ENCODE peak calls at places on chromosomes 11 and 22, in five cellular contexts. One of them, this sample, is unnamed.

GRCh38 chr11:35337919-35338316 is 81.4 kb downstream of the SLC1A2 start:
- DNase-seq in nucleus accumbens: no peak
- DNase-seq in prostate gland: peak
- DNase-seq in nephron progenitor cell: no peak
- DNase-seq in GM12892: no peak
- DNase-seq in this sample: no peak

GRCh38 chr11:1566381-1567051 is 5.6 kb downstream of the DUSP8 start:
- DNase-seq in nucleus accumbens: no peak
- DNase-seq in prostate gland: no peak
- DNase-seq in nephron progenitor cell: no peak
- DNase-seq in GM12892: peak
- DNase-seq in this sample: no peak

GRCh38 chr11:2528301-2529050 is 83.7 kb downstream of the KCNQ1 start:
- DNase-seq in nucleus accumbens: no peak
- DNase-seq in prostate gland: no peak
- DNase-seq in nephron progenitor cell: no peak
- DNase-seq in GM12892: no peak
- DNase-seq in this sample: no peak

GRCh38 chr11:93236741-93237675 is 39.2 kb upstream of the SLC36A4 start:
- DNase-seq in nucleus accumbens: no peak
- DNase-seq in prostate gland: peak
- DNase-seq in nephron progenitor cell: peak
- DNase-seq in GM12892: no peak
- DNase-seq in this sample: peak

GRCh38 chr11:61736310-61736709 is 16.1 kb upstream of the MYRF start:
- DNase-seq in nucleus accumbens: no peak
- DNase-seq in prostate gland: no peak
- DNase-seq in nephron progenitor cell: no peak
- DNase-seq in GM12892: no peak
- DNase-seq in this sample: no peak

GRCh38 chr11:64400096-64400495 is 41.1 kb downstream of the RPS6KA4 start:
- DNase-seq in nucleus accumbens: no peak
- DNase-seq in prostate gland: no peak
- DNase-seq in nephron progenitor cell: no peak
- DNase-seq in GM12892: no peak
- DNase-seq in this sample: no peak

GRCh38 chr11:66328036-66328306 is 8.3 kb downstream of the RIN1 start:
- DNase-seq in nucleus accumbens: no peak
- DNase-seq in prostate gland: no peak
- DNase-seq in nephron progenitor cell: no peak
- DNase-seq in GM12892: no peak
- DNase-seq in this sample: no peak

GRCh38 chr11:2963112-2963754 is 28.9 kb downstream of the NAP1L4 start:
- DNase-seq in nucleus accumbens: no peak
- DNase-seq in prostate gland: no peak
- DNase-seq in nephron progenitor cell: no peak
- DNase-seq in GM12892: no peak
- DNase-seq in this sample: no peak

GRCh38 chr22:50641696-50642607 is 14.0 kb upstream of the ARSA start:
- DNase-seq in nucleus accumbens: no peak
- DNase-seq in prostate gland: no peak
- DNase-seq in nephron progenitor cell: peak
- DNase-seq in GM12892: no peak
- DNase-seq in this sample: peak

GRCh38 chr22:17214416-17215043 is 4.7 kb downstream of the ADA2 start:
- DNase-seq in nucleus accumbens: no peak
- DNase-seq in prostate gland: no peak
- DNase-seq in nephron progenitor cell: no peak
- DNase-seq in GM12892: no peak
- DNase-seq in this sample: no peak

GRCh38 chr11:114358711-114359110 is 41.6 kb downstream of the C11orf71 start:
- DNase-seq in nucleus accumbens: no peak
- DNase-seq in prostate gland: no peak
- DNase-seq in nephron progenitor cell: no peak
- DNase-seq in GM12892: no peak
- DNase-seq in this sample: no peak

GRCh38 chr22:41846268-41847002 is 13.5 kb downstream of the SREBF2 start:
- DNase-seq in nucleus accumbens: no peak
- DNase-seq in prostate gland: peak
- DNase-seq in nephron progenitor cell: no peak
- DNase-seq in GM12892: no peak
- DNase-seq in this sample: peak

GRCh38 chr22:29275167-29275566 is 7.1 kb downstream of the EWSR1 start:
- DNase-seq in nucleus accumbens: no peak
- DNase-seq in prostate gland: no peak
- DNase-seq in nephron progenitor cell: no peak
- DNase-seq in GM12892: no peak
- DNase-seq in this sample: peak

GRCh38 chr22:44211256-44211945 is 30.7 kb downstream of the PARVG start:
- DNase-seq in nucleus accumbens: no peak
- DNase-seq in prostate gland: no peak
- DNase-seq in nephron progenitor cell: no peak
- DNase-seq in GM12892: no peak
- DNase-seq in this sample: no peak

GRCh38 chr11:27717377-27717776 is 17.1 kb upstream of the BDNF start:
- DNase-seq in nucleus accumbens: no peak
- DNase-seq in prostate gland: no peak
- DNase-seq in nephron progenitor cell: no peak
- DNase-seq in GM12892: no peak
- DNase-seq in this sample: no peak

GRCh38 chr11:56783448-56784041 is 35.0 kb upstream of the OR9G4 start:
- DNase-seq in nucleus accumbens: no peak
- DNase-seq in prostate gland: peak
- DNase-seq in nephron progenitor cell: peak
- DNase-seq in GM12892: no peak
- DNase-seq in this sample: peak

GRCh38 chr11:73384871-73385692 is 8.9 kb downstream of the RELT start:
- DNase-seq in nucleus accumbens: peak
- DNase-seq in prostate gland: no peak
- DNase-seq in nephron progenitor cell: no peak
- DNase-seq in GM12892: peak
- DNase-seq in this sample: peak

GRCh38 chr11:74956387-74956786 is 7.3 kb downstream of the SPCS2 start:
- DNase-seq in nucleus accumbens: no peak
- DNase-seq in prostate gland: no peak
- DNase-seq in nephron progenitor cell: no peak
- DNase-seq in GM12892: no peak
- DNase-seq in this sample: no peak